ENCODE peak calls at places on chromosomes 2 and 18, in ten cellular contexts. C is adrenal gland, S is choroid plexus epithelial cell, U is fibroblast of lung, Y is coronary artery, H is astrocyte of the spinal cord, R is glutamatergic neuron, M is upper lobe of right lung, V is H1, B is retinal pigment epithelial cell. E is an unnamed sample.

GRCh38 chr2:209305026-209305425 is 118.8 kb upstream of the MAP2 start:
- DNase-seq in C (no peak), S (no peak), U (no peak), Y (no peak), H (no peak), R (no peak), M (no peak), V (no peak), B (no peak), E (no peak)

GRCh38 chr18:63433349-63433866 is 11.1 kb upstream of the VPS4B start:
- DNase-seq in C (no peak), S (no peak), U (no peak), Y (no peak), H (no peak), R (no peak), M (no peak), V (no peak), B (no peak), E (no peak)

GRCh38 chr2:61632276-61633169 is 94.4 kb upstream of the XPO1 start:
- DNase-seq in C (peak), S (peak), U (peak), Y (no peak), H (peak), R (no peak), M (no peak), V (no peak), B (no peak), E (no peak)

GRCh38 chr2:158024288-158024898 is 77.3 kb upstream of the UPP2 start:
- DNase-seq in C (no peak), S (peak), U (peak), Y (no peak), H (peak), R (peak), M (no peak), V (no peak), B (no peak), E (peak)

GRCh38 chr2:74005786-74006185 is 21.1 kb downstream of the TET3 start:
- DNase-seq in C (no peak), S (no peak), U (no peak), Y (peak), H (no peak), R (no peak), M (peak), V (no peak), B (no peak), E (no peak)

GRCh38 chr2:159613515-159614336 is 2.6 kb downstream of the BAZ2B start:
- DNase-seq in C (no peak), S (peak), U (peak), Y (no peak), H (peak), R (no peak), M (no peak), V (no peak), B (no peak), E (no peak)

GRCh38 chr18:28766027-28766426 is 589.1 kb upstream of the CDH2 start:
- DNase-seq in C (no peak), S (peak), U (peak), Y (no peak), H (no peak), R (no peak), M (no peak), V (no peak), B (no peak), E (no peak)

GRCh38 chr2:57146951-57147350 is 899.7 kb upstream of the VRK2 start:
- DNase-seq in C (no peak), S (peak), U (no peak), Y (no peak), H (no peak), R (no peak), M (no peak), V (no peak), B (peak), E (no peak)

GRCh38 chr2:72619622-72620021 is 206.2 kb downstream of the EXOC6B start:
- DNase-seq in C (no peak), S (no peak), U (no peak), Y (no peak), H (no peak), R (peak), M (no peak), V (no peak), B (no peak), E (no peak)

GRCh38 chr18:80009661-80010550 is 21.5 kb upstream of the TXNL4A start:
- DNase-seq in C (peak), S (peak), U (peak), Y (peak), H (peak), R (no peak), M (no peak), V (no peak), B (peak), E (no peak)

GRCh38 chr2:240393831-240394410 is 41.5 kb upstream of the GPC1 start:
- DNase-seq in C (no peak), S (peak), U (peak), Y (peak), H (peak), R (no peak), M (peak), V (no peak), B (no peak), E (no peak)

GRCh38 chr18:57544958-57545661 is 41.4 kb downstream of the FECH start:
- DNase-seq in C (no peak), S (no peak), U (no peak), Y (no peak), H (no peak), R (no peak), M (no peak), V (no peak), B (no peak), E (peak)

GRCh38 chr2:101762451-101763171 is 65.1 kb downstream of the MAP4K4 start:
- DNase-seq in C (no peak), S (no peak), U (no peak), Y (no peak), H (no peak), R (no peak), M (no peak), V (no peak), B (no peak), E (no peak)

GRCh38 chr2:120737802-120738516 is 2.3 kb downstream of the GLI2 start:
- DNase-seq in C (no peak), S (no peak), U (no peak), Y (peak), H (no peak), R (no peak), M (no peak), V (no peak), B (no peak), E (no peak)

GRCh38 chr2:238260879-238261278 is 21.0 kb upstream of the HES6 start:
- DNase-seq in C (no peak), S (peak), U (peak), Y (no peak), H (peak), R (peak), M (no peak), V (no peak), B (no peak), E (no peak)

GRCh38 chr2:176085861-176086771 is 2.4 kb upstream of the EVX2 start:
- DNase-seq in C (no peak), S (peak), U (peak), Y (peak), H (no peak), R (peak), M (peak), V (no peak), B (no peak), E (peak)

DNA sequence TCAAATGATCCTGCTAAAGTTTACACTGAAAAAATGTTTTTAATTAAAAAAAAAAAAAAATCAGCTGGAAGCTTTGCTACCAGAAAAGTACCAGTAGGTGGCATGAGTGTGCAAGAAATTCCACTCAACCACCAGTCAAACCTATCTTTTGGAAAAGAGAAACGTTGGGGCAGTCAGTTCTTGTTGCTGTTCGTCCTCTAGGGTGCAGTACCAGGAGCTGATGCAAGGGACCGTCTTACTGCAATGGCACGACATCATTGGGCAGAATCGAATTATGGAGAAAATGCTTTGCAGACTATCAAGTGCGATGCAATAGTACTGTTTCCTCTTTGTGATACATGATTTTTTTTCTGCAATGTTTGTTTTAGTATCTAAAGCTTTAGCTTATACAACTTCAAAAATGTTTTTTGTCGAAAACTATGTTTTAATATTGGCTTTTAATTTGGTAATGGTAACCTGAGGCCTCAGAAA is 18.3 kb downstream of the YPEL5 start:
- DNase-seq in C (peak), S (peak), U (peak), Y (no peak), H (peak), R (peak), M (no peak), V (peak), B (peak), E (peak)
- TF ChIP-seq CTCF in C (peak), S (peak), U (peak), Y (peak), H (peak), R (peak), M (peak), V (peak), B (peak), E (peak)

DNA sequence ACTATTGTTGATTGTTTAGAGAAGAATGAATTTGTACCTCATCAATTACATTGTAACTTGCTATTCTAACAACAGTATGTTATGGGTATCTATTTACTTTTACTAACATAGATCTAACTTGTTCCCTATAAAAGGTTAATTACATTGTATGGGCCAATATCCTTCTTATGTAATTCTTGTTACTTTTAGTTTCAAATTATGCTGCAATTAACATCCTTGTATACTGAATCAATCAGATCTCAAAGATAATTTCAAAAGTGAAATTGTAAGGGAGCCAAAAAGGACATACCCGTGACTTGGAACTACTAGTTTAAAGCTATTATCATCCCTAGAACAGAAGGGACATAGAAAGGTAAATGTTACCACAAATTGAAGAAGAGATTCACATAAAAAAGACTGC is 79.9 kb upstream of the RIT2 start:
- DNase-seq in C (no peak), S (no peak), U (no peak), Y (no peak), H (no peak), R (no peak), M (no peak), V (no peak), B (no peak), E (no peak)
- TF ChIP-seq CTCF in C (no peak), S (no peak), U (no peak), Y (no peak), H (no peak), R (no peak), M (no peak), V (no peak), B (no peak), E (no peak)

DNA sequence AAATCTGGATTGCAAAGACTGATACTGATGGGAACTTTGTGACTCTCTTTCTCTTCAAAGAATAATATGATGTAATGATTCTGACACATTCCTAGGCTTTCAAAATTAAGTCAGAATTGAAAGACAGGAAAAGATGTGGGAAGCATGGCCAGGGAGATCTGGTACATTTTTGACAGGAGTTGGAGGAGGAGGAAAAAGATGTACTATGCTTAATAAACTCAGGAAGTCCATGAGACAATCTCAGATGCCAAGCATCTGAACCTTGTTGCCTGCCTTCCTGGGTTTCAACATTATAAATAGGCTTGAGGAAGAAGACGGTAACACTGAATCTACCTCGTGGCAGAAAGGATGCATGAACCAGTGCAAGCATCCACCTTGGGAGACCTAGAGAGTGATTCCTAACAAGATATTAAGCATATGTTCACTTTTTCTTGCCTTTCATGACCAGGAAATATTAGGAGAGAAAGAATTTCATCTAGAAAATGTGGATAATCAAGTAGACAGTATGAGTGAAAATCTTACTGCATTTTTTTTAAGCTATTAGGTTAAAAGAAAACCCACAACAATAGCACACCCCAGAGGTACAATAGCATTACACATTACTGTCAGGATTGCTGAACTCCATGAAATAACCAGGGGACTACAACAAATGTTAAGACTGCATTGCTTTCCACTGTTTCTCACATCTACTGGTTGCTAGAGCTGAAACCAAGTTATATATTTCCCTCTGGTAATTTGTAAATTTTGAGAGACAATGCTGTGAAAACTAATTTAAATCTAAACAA is 33.9 kb downstream of the KLF7 start:
- DNase-seq in C (no peak), S (no peak), U (no peak), Y (no peak), H (peak), R (no peak), M (no peak), V (no peak), B (no peak), E (no peak)
- TF ChIP-seq CTCF in C (no peak), S (no peak), U (no peak), Y (no peak), H (no peak), R (no peak), M (no peak), V (no peak), B (no peak), E (no peak)

GRCh38 chr18:59272221-59272888 is 899 bp downstream of the RAX start:
- DNase-seq in C (no peak), S (peak), U (no peak), Y (no peak), H (no peak), R (no peak), M (no peak), V (no peak), B (no peak), E (peak)
- TF ChIP-seq CTCF in C (no peak), S (no peak), U (no peak), Y (no peak), H (no peak), R (no peak), M (no peak), V (no peak), B (no peak), E (no peak)

GRCh38 chr2:234671231-234671630 is 174.3 kb upstream of the ARL4C start:
- DNase-seq in C (no peak), S (no peak), U (no peak), Y (no peak), H (no peak), R (no peak), M (no peak), V (no peak), B (no peak), E (no peak)

GRCh38 chr2:234670804-234671203 is 173.9 kb upstream of the ARL4C start:
- DNase-seq in C (no peak), S (no peak), U (no peak), Y (no peak), H (no peak), R (peak), M (no peak), V (no peak), B (no peak), E (no peak)

GRCh38 chr2:234669001-234669400 is 172.1 kb upstream of the ARL4C start:
- DNase-seq in C (no peak), S (no peak), U (no peak), Y (no peak), H (no peak), R (no peak), M (no peak), V (no peak), B (no peak), E (no peak)

GRCh38 chr2:234670052-234670451 is 173.2 kb upstream of the ARL4C start:
- DNase-seq in C (no peak), S (peak), U (peak), Y (no peak), H (peak), R (no peak), M (no peak), V (no peak), B (no peak), E (no peak)

GRCh38 chr2:234669611-234670010 is 172.7 kb upstream of the ARL4C start:
- DNase-seq in C (no peak), S (no peak), U (no peak), Y (no peak), H (no peak), R (no peak), M (no peak), V (no peak), B (no peak), E (no peak)
- TF ChIP-seq CTCF in C (no peak), S (peak), U (peak), Y (no peak), H (peak), R (peak), M (no peak), V (peak), B (peak), E (no peak)

GRCh38 chr18:76353046-76353445 is 142.0 kb downstream of the ZNF516 start:
- DNase-seq in C (no peak), S (no peak), U (no peak), Y (no peak), H (no peak), R (no peak), M (no peak), V (no peak), B (no peak), E (no peak)

GRCh38 chr18:76354348-76354747 is 140.7 kb downstream of the ZNF516 start:
- DNase-seq in C (no peak), S (peak), U (peak), Y (no peak), H (peak), R (no peak), M (no peak), V (no peak), B (no peak), E (no peak)

GRCh38 chr18:76353500-76353899 is 141.5 kb downstream of the ZNF516 start:
- DNase-seq in C (no peak), S (no peak), U (no peak), Y (no peak), H (no peak), R (no peak), M (no peak), V (no peak), B (no peak), E (no peak)

GRCh38 chr18:76350134-76351025 is 144.7 kb downstream of the ZNF516 start:
- DNase-seq in C (no peak), S (no peak), U (no peak), Y (no peak), H (no peak), R (no peak), M (peak), V (no peak), B (no peak), E (no peak)

DNA sequence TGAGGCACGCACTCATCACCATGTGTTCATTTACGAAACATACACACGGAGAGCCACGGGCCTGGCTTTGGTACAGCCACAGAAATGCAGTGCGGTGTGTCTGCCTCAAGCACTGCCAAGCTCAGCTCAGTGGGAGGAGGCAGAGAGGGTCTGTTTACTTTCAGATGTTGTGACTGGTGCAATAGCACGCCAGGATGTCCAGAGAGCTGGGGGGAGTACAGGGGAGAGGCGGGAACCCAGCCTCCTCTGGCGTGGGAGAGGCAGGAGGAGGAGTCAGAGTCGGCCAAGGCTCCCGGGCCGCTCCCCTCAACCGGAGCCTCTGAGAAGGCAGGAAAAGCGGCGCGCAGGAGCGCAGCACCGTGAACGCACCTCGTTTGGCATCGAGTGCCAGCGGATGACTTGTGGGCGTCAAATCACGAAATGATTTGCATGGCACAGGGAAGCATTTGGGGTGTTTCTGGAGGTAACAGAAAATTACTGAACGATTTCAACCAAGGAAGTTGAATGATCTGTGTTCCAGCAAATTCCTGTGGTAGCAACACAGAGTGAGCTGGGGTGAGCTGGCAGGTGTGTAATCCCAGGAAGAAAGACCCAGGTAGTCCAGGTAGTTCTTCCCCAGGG is 143.0 kb downstream of the ZNF516 start:
- DNase-seq in C (no peak), S (peak), U (peak), Y (no peak), H (peak), R (no peak), M (peak), V (no peak), B (no peak), E (no peak)
- TF ChIP-seq CTCF in C (no peak), S (no peak), U (no peak), Y (no peak), H (no peak), R (no peak), M (no peak), V (no peak), B (no peak), E (no peak)

GRCh38 chr2:143433158-143433557 is 303.9 kb downstream of the ARHGAP15 start:
- DNase-seq in C (no peak), S (peak), U (no peak), Y (no peak), H (no peak), R (no peak), M (no peak), V (no peak), B (no peak), E (no peak)
- TF ChIP-seq CTCF in C (peak), S (no peak), U (no peak), Y (no peak), H (no peak), R (no peak), M (peak), V (peak), B (no peak), E (no peak)

GRCh38 chr2:151028691-151029176 is 232.9 kb downstream of the RBM43 start:
- DNase-seq in C (no peak), S (peak), U (no peak), Y (no peak), H (no peak), R (no peak), M (no peak), V (no peak), B (no peak), E (no peak)

GRCh38 chr2:151032741-151033152 is 228.9 kb downstream of the RBM43 start:
- DNase-seq in C (no peak), S (peak), U (peak), Y (no peak), H (peak), R (no peak), M (no peak), V (no peak), B (no peak), E (no peak)

GRCh38 chr2:151033454-151034248 is 228.0 kb downstream of the RBM43 start:
- DNase-seq in C (no peak), S (no peak), U (no peak), Y (no peak), H (no peak), R (no peak), M (no peak), V (no peak), B (peak), E (no peak)

GRCh38 chr2:151029406-151030157 is 232.1 kb downstream of the RBM43 start:
- DNase-seq in C (no peak), S (peak), U (peak), Y (no peak), H (peak), R (no peak), M (no peak), V (no peak), B (no peak), E (no peak)

GRCh38 chr2:151030663-151031230 is 230.9 kb downstream of the RBM43 start:
- DNase-seq in C (no peak), S (no peak), U (no peak), Y (no peak), H (no peak), R (no peak), M (no peak), V (no peak), B (no peak), E (no peak)
- TF ChIP-seq CTCF in C (peak), S (peak), U (peak), Y (no peak), H (peak), R (peak), M (no peak), V (peak), B (peak), E (peak)

GRCh38 chr2:208101716-208102631 is 22.4 kb downstream of the CRYGD start:
- DNase-seq in C (no peak), S (peak), U (peak), Y (no peak), H (peak), R (no peak), M (no peak), V (no peak), B (no peak), E (no peak)
- TF ChIP-seq CTCF in C (peak), S (peak), U (peak), Y (no peak), H (peak), R (no peak), M (no peak), V (peak), B (peak), E (peak)

DNA sequence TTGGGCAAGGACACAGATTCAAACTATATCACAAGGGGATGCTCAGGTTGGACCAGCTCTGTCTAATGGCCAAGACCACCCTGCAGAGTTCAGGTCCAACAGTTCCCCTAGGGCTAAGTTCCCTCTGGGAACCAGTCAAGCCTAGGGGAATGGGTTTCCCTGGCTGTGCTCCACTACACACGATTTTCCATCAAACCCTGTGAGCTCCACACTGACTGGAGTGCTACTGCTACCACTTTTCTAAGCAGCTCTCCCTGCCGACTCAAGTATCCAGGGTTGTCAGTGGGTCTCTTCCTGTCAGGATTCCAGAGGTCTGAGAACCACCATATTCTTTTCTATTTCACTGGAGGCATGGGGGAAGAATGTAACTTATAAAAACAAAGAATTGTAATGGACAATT is 280.4 kb upstream of the COL3A1 start:
- DNase-seq in C (no peak), S (peak), U (no peak), Y (no peak), H (no peak), R (no peak), M (no peak), V (no peak), B (no peak), E (no peak)
- TF ChIP-seq CTCF in C (no peak), S (no peak), U (no peak), Y (no peak), H (no peak), R (no peak), M (no peak), V (no peak), B (no peak), E (no peak)